ENCODE peak calls at places on chromosomes 16 and 17, in six cellular contexts. P, E, F, D, O and R are unnamed samples.

GRCh38 chr17:15981208-15981607 is 18.3 kb downstream of the ZSWIM7 start:
- DNase-seq in P (no peak), E (no peak), F (no peak), D (no peak), O (no peak), R (no peak)

GRCh38 chr17:72719582-72720493 is 372.6 kb downstream of the SLC39A11 start:
- DNase-seq in P (no peak), E (no peak), F (no peak), D (no peak), O (no peak), R (peak; percentile 23)

GRCh38 chr17:1755252-1755992 is 6.4 kb upstream of the SERPINF1 start:
- DNase-seq in P (no peak), E (no peak), F (no peak), D (no peak), O (no peak), R (no peak)

GRCh38 chr17:17109896-17110295 is 67.6 kb downstream of the MPRIP start:
- DNase-seq in P (no peak), E (no peak), F (no peak), D (no peak), O (no peak), R (no peak)

GRCh38 chr16:4982056-4982867 is 24.1 kb downstream of the SEC14L5 start:
- DNase-seq in P (no peak), E (no peak), F (no peak), D (no peak), O (no peak), R (no peak)

GRCh38 chr16:4700997-4701743 is 7.8 kb downstream of the NUDT16L1 start:
- DNase-seq in P (no peak), E (no peak), F (no peak), D (no peak), O (no peak), R (no peak)

GRCh38 chr17:35540589-35541404 is 3.3 kb upstream of the SLFN12L start:
- DNase-seq in P (no peak), E (peak; percentile 39), F (no peak), D (peak; percentile 53), O (peak; percentile 25), R (no peak)

GRCh38 chr16:53041196-53041977 is 11.3 kb downstream of the CHD9NB start:
- DNase-seq in P (peak; percentile 41), E (no peak), F (no peak), D (peak; percentile 8), O (peak; percentile 55), R (no peak)

GRCh38 chr17:35727635-35728034 is 3.8 kb upstream of the RASL10B start:
- DNase-seq in P (no peak), E (no peak), F (no peak), D (no peak), O (no peak), R (no peak)

GRCh38 chr16:4832698-4833343 is 14.3 kb downstream of the GLYR1 start:
- DNase-seq in P (no peak), E (no peak), F (no peak), D (no peak), O (no peak), R (no peak)

GRCh38 chr17:75394332-75394918 is 11.1 kb downstream of the GRB2 start:
- DNase-seq in P (no peak), E (no peak), F (no peak), D (no peak), O (no peak), R (no peak)

GRCh38 chr17:55709984-55710383 is 12.7 kb downstream of the TMEM100 start:
- DNase-seq in P (no peak), E (no peak), F (no peak), D (no peak), O (no peak), R (no peak)

GRCh38 chr17:79921411-79922160 is 82.3 kb upstream of the CBX4 start:
- DNase-seq in P (no peak), E (no peak), F (no peak), D (no peak), O (no peak), R (no peak)

GRCh38 chr16:15879255-15879804 is 9.1 kb downstream of the CEP20 start:
- DNase-seq in P (no peak), E (peak; percentile 73), F (no peak), D (peak; percentile 75), O (peak; percentile 96), R (no peak)

GRCh38 chr16:52498640-52499039 is 48.3 kb downstream of the TOX3 start:
- DNase-seq in P (no peak), E (no peak), F (no peak), D (no peak), O (no peak), R (no peak)